ENCODE peak calls at places on chromosome 17, in six cellular contexts. K is lung microvascular endothelial cell; C is ELR; F is fibroblast of gingiva; L is stimulated activated CD4-positive, alpha-beta T cell treated with anti-CD3 and anti-CD28 coated beads, Interleukin-4, amount 100 ng/mL, for 1 hour; U is iPS-NIHi11. Z is an unnamed sample.

GRCh38 chr17:1234455-1234854 is 35.8 kb upstream of the BHLHA9 start:
- DNase-seq in F (peak; percentile 15), C (no peak), K (no peak), L (no peak), U (no peak), Z (no peak)

GRCh38 chr17:7042507-7043194 is 1.2 kb downstream of the SLC16A11 start:
- DNase-seq in L (peak; percentile 55), C (no peak), F (no peak), K (no peak), U (peak; percentile 62), Z (peak; percentile 63)

GRCh38 chr17:17028059-17028877 is 14.0 kb upstream of the MPRIP start:
- DNase-seq in K (peak; percentile 61), C (peak; percentile 96), F (peak; percentile 64), U (peak; percentile 82), L (no peak), Z (peak; percentile 78)

GRCh38 chr17:80716986-80717385 is 172.3 kb downstream of the RPTOR start:
- DNase-seq in U (no peak), L (no peak), C (no peak), F (no peak), K (no peak), Z (no peak)

GRCh38 chr17:43852571-43852970 is 5.6 kb downstream of the CD300LG start:
- DNase-seq in C (no peak), K (no peak), F (no peak), L (no peak), U (no peak), Z (no peak)

GRCh38 chr17:41512789-41513547 is 5.7 kb downstream of the KRT15 start:
- DNase-seq in L (no peak), U (no peak), F (no peak), C (no peak), K (no peak), Z (no peak)

GRCh38 chr17:57457188-57457587 is 200.9 kb downstream of the MSI2 start:
- DNase-seq in C (no peak), L (no peak), K (no peak), U (no peak), F (no peak), Z (no peak)

GRCh38 chr17:49687878-49688491 is 10.1 kb upstream of the SPOP start:
- DNase-seq in K (peak; percentile 89), F (no peak), U (no peak), L (no peak), C (peak; percentile 55), Z (peak; percentile 36)

GRCh38 chr17:18002171-18002570 is 29.5 kb downstream of the DRC3 start:
- DNase-seq in F (no peak), L (no peak), C (no peak), K (no peak), U (no peak), Z (no peak)

GRCh38 chr17:11986939-11987329 is 10.3 kb downstream of the ZNF18 start:
- DNase-seq in K (peak; percentile 62), F (peak; percentile 35), U (peak; percentile 28), L (no peak), C (peak; percentile 71), Z (peak; percentile 58)

GRCh38 chr17:39737331-39737760 is 392 bp upstream of the GRB7 start:
- DNase-seq in C (no peak), L (no peak), U (no peak), K (no peak), F (no peak), Z (peak; percentile 33)

GRCh38 chr17:36148559-36149295 is 27.7 kb downstream of the TBC1D3B start:
- DNase-seq in L (peak; percentile 49), F (peak; percentile 46), C (peak; percentile 59), K (peak; percentile 78), U (peak; percentile 85), Z (peak; percentile 80)

GRCh38 chr17:80272366-80272765 is 11.7 kb downstream of the RNF213 start:
- DNase-seq in K (no peak), U (no peak), C (no peak), L (no peak), F (no peak), Z (no peak)